ENCODE peak calls at places on chromosomes 3 and 15, in four cellular contexts. S is HepG2, Y is GM12878, M is K562. I is an unnamed sample.

GRCh38 chr3:13177641-13178040 is 104.4 kb upstream of the IQSEC1 start:
- DNase-seq in S (no peak), Y (no peak), M (no peak), I (no peak)

GRCh38 chr3:51620543-51620942 is 50.5 kb upstream of the TEX264 start:
- DNase-seq in S (peak; percentile 25), Y (no peak), M (no peak), I (no peak)

GRCh38 chr15:47439870-47440155 is 277.5 kb upstream of the SEMA6D start:
- DNase-seq in S (no peak), Y (no peak), M (no peak), I (no peak)

GRCh38 chr15:35349916-35350315 is 196.0 kb downstream of the DPH6 start:
- DNase-seq in S (no peak), Y (no peak), M (no peak), I (no peak)

GRCh38 chr3:15164356-15164755 is 41.7 kb upstream of the CAPN7 start:
- DNase-seq in S (no peak), Y (no peak), M (no peak), I (no peak)

GRCh38 chr3:143070977-143071551 is 48.5 kb upstream of the CHST2 start:
- DNase-seq in S (peak; percentile 24), Y (no peak), M (no peak), I (no peak)

GRCh38 chr15:80779658-80780415 is 667 bp downstream of the CEMIP start:
- DNase-seq in S (peak; percentile 25), Y (no peak), M (no peak), I (peak; percentile 37)

GRCh38 chr3:32340039-32340438 is 51.6 kb upstream of the CMTM7 start:
- DNase-seq in S (peak; percentile 80), Y (no peak), M (peak; percentile 58), I (peak; percentile 21)

GRCh38 chr3:156389151-156389760 is 165.7 kb downstream of the SSR3 start:
- DNase-seq in S (no peak), Y (no peak), M (no peak), I (no peak)

GRCh38 chr3:158703566-158703965 is 28.7 kb downstream of the RARRES1 start:
- DNase-seq in S (no peak), Y (no peak), M (no peak), I (no peak)

GRCh38 chr3:125398952-125399351 is 23.8 kb upstream of the ZNF148 start:
- DNase-seq in S (no peak), Y (no peak), M (peak; percentile 26), I (peak; percentile 27)

GRCh38 chr3:156685198-156685597 is 10.8 kb downstream of the TIPARP start:
- DNase-seq in S (no peak), Y (no peak), M (no peak), I (no peak)

GRCh38 chr3:190182418-190183043 is 61.8 kb upstream of the P3H2 start:
- DNase-seq in S (no peak), Y (no peak), M (no peak), I (no peak)
- TF ChIP-seq ATF3 in S (no peak), Y (no peak), M (no peak), I (no peak)

DNA sequence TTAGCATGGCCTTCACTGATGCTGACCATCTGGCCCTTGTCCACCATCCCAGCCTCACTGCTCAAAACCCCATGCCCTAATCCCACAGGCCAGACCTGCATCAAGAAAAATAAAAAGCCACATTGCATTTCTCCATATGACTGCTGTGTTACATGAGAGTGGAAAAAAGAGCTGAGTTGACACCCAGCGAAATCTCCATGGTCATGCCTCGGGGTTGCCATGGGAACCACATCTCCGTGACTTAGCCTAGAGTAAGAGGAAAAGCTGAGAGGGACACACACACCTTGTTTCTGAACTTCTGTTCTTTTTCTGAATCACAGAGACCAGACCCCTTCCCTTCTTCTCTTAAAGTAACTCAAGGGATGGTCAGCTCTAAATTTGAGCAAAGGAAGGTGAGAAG is 116.2 kb upstream of the HES1 start:
- DNase-seq in S (no peak), Y (no peak), M (no peak), I (no peak)
- TF ChIP-seq CREB1 in S (no peak), Y (no peak), M (no peak), I (no peak)

GRCh38 chr3:101813817-101814440 is 34.9 kb downstream of the NXPE3 start:
- DNase-seq in S (peak; percentile 22), Y (no peak), M (no peak), I (no peak)
- TF ChIP-seq NR2C2 in S (no peak), Y (no peak), M (no peak), I (no peak)

GRCh38 chr3:196216681-196217211 is 412 bp downstream of the SLC51A start:
- DNase-seq in S (no peak), Y (no peak), M (no peak), I (no peak)

GRCh38 chr3:196219970-196220311 is 3.6 kb downstream of the SLC51A start:
- DNase-seq in S (no peak), Y (no peak), M (no peak), I (no peak)

GRCh38 chr3:196219194-196219969 is 3.0 kb downstream of the SLC51A start:
- DNase-seq in S (no peak), Y (peak; percentile 64), M (no peak), I (no peak)

GRCh38 chr3:196217307-196218154 is 1.2 kb downstream of the SLC51A start:
- DNase-seq in S (no peak), Y (no peak), M (no peak), I (no peak)

DNA sequence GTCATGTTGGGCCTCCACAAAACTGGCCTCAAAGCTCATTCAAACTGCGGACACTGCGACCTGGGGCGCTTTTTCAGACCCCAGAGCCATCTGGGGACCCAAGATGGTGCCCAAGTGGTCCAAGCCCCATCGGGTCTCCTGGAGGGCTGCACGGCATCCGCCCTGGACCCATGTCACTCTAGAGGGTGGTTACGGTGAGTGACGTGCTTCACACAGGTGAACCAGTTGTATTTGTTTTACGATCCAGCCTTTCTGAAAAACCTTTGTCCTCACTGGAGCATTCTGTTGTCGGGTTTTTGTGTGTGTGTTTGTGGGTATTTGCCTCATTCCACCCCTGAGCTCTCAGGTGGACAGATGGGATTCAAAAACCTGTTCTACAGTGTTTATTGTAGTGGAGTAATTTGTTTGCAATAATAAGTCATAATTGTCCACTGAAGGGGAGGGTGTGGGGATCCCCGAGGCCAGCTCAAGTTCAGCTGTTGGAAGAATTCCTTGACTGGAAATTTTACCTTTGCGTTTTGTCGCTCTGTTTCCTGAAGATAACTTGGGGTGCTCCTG is 1.9 kb downstream of the SLC51A start:
- DNase-seq in S (no peak), Y (no peak), M (no peak), I (no peak)
- TF ChIP-seq ATF3 in S (no peak), Y (no peak), M (no peak), I (no peak)

DNA sequence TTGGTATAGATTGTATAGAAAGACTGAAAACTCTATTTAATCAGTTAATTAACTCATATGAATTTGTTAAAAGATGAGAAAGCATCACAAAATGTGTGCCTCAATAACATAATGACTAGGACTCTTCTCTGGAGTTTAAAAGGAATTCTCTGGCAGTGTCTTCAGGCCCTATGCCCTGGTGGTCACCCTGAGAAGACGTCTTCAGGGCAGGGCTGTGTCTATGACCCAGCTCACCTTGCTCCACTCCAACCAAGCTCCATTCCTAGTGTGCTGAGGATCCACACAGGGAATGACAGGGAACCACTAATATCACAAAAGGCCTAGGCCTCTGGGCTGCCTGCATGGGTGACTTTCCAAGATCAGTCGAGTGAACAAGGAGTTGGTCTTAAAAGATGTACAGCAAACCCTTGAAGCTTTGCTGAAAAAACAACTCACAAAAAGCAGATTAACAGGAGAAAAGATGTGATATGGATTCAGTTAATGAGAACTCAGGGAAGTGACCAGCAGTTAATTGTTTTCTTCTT is 156.6 kb downstream of the SNRK start:
- DNase-seq in S (no peak), Y (no peak), M (no peak), I (no peak)
- TF ChIP-seq CREB1 in S (no peak), Y (no peak), M (no peak), I (no peak)

GRCh38 chr15:63372753-63373152 is 8.9 kb downstream of the CA12 start:
- DNase-seq in S (no peak), Y (no peak), M (no peak), I (no peak)
- TF ChIP-seq NR2C2 in S (no peak), Y (no peak), M (no peak), I (no peak)

DNA sequence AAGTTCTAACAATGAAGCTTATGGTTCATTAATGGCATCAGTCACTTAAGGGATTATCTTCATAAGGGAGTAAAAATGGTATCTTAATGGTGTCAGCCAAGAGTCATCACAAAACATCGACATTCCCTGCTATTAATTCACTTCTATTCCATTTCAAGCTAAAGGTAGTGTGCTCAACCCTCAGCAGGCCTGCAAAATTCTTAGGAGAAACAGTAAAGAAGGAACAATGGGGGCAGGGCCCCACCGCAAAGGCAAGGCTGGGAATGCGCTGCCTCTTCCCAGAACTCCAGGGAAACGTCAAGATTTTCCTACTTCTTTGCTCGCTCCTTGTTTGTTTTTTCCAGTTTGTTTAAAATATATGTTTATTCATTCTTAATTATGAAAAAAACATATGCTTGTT is 187.3 kb upstream of the TSC22D2 start:
- DNase-seq in S (no peak), Y (no peak), M (no peak), I (no peak)
- TF ChIP-seq ATF3 in S (no peak), Y (no peak), M (no peak), I (no peak)

GRCh38 chr3:71398157-71398836 is 185.2 kb downstream of the FOXP1 start:
- DNase-seq in S (no peak), Y (no peak), M (no peak), I (no peak)

GRCh38 chr3:71397046-71397445 is 186.5 kb downstream of the FOXP1 start:
- DNase-seq in S (peak; percentile 15), Y (no peak), M (peak; percentile 35), I (no peak)

GRCh38 chr3:71395470-71395869 is 188.1 kb downstream of the FOXP1 start:
- DNase-seq in S (no peak), Y (no peak), M (no peak), I (no peak)

GRCh38 chr3:71393745-71394144 is 189.8 kb downstream of the FOXP1 start:
- DNase-seq in S (no peak), Y (no peak), M (no peak), I (no peak)

DNA sequence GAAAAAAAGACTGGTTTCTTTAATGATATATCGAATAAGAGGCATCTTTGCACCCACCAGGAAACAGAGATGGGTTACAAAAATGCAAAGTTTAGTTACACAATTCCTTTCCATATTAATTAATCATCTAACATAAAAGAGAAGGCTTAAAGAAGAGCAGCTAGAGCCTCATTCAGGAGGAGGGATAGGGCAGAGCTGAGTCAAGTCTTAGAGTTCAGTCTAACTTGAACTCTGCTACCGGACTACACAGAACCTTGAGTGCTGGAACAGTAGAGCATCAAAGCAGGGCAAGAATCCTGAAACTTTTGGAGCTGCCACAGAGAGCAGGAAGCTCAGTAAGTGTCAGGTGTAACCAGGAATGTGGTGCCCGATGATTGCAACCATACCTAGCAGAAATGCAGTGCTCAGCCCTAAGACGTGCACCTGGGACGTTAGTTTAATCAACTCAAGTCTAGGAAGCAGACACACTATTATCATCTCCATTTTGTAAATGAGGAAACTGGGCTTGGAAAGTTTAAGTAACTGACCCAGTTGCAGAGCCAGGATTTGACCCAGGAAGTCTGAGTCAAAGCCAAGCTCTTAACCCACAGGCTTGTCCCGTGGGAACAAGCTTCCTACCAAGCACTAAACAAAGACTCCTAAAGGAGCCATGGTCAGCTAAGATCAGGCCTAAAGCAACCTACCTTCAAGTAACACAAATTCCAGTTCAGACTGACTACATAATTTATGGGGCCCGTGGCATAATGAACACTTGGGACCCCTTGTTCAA is 187.4 kb downstream of the FOXP1 start:
- DNase-seq in S (no peak), Y (no peak), M (no peak), I (no peak)
- TF ChIP-seq CREB1 in S (no peak), Y (no peak), M (no peak), I (no peak)